ENCODE peak calls at places on chromosomes 3 and 15, in seven cellular contexts. One of them, this sample, is unnamed.

GRCh38 chr3:65953301-65953812 is 85.4 kb downstream of the MAGI1 start:
- DNase-seq in body of pancreas: peak; percentile 96
- DNase-seq in mesenchymal stem cell: no peak
- DNase-seq in A549: no peak
- DNase-seq in right cardiac atrium: peak; percentile 52
- DNase-seq in left ventricle myocardium inferior: no peak
- DNase-seq in GM23248: no peak
- DNase-seq in this sample: peak; percentile 91

GRCh38 chr15:66290518-66290917 is 2.9 kb upstream of the DIS3L start:
- DNase-seq in left ventricle myocardium inferior: no peak
- DNase-seq in body of pancreas: no peak
- DNase-seq in GM23248: no peak
- DNase-seq in mesenchymal stem cell: no peak
- DNase-seq in right cardiac atrium: no peak
- DNase-seq in A549: no peak
- DNase-seq in this sample: no peak

GRCh38 chr3:94787734-94788133 is 724.9 kb downstream of the NSUN3 start:
- DNase-seq in mesenchymal stem cell: no peak
- DNase-seq in A549: no peak
- DNase-seq in GM23248: no peak
- DNase-seq in right cardiac atrium: no peak
- DNase-seq in body of pancreas: no peak
- DNase-seq in left ventricle myocardium inferior: no peak
- DNase-seq in this sample: no peak

GRCh38 chr3:14949126-14949525 is 1.7 kb downstream of the NR2C2 start:
- DNase-seq in left ventricle myocardium inferior: no peak
- DNase-seq in GM23248: peak; percentile 40
- DNase-seq in right cardiac atrium: no peak
- DNase-seq in body of pancreas: no peak
- DNase-seq in mesenchymal stem cell: peak; percentile 14
- DNase-seq in A549: no peak
- DNase-seq in this sample: no peak

GRCh38 chr3:160981217-160981938 is 123.8 kb downstream of the B3GALNT1 start:
- DNase-seq in A549: no peak
- DNase-seq in mesenchymal stem cell: peak; percentile 73
- DNase-seq in right cardiac atrium: peak; percentile 16
- DNase-seq in body of pancreas: no peak
- DNase-seq in GM23248: no peak
- DNase-seq in left ventricle myocardium inferior: no peak
- DNase-seq in this sample: peak; percentile 44

GRCh38 chr3:86887876-86888275 is 103.1 kb downstream of the VGLL3 start:
- DNase-seq in right cardiac atrium: no peak
- DNase-seq in mesenchymal stem cell: no peak
- DNase-seq in body of pancreas: no peak
- DNase-seq in left ventricle myocardium inferior: no peak
- DNase-seq in A549: no peak
- DNase-seq in GM23248: no peak
- DNase-seq in this sample: no peak

GRCh38 chr15:41546846-41547786 is 3.1 kb upstream of the RPAP1 start:
- DNase-seq in mesenchymal stem cell: peak; percentile 67
- DNase-seq in left ventricle myocardium inferior: no peak
- DNase-seq in right cardiac atrium: no peak
- DNase-seq in body of pancreas: no peak
- DNase-seq in GM23248: peak; percentile 85
- DNase-seq in A549: peak; percentile 29
- DNase-seq in this sample: no peak

GRCh38 chr3:58731673-58732072 is 65.1 kb upstream of the FAM3D start:
- DNase-seq in body of pancreas: no peak
- DNase-seq in GM23248: no peak
- DNase-seq in A549: no peak
- DNase-seq in right cardiac atrium: no peak
- DNase-seq in mesenchymal stem cell: no peak
- DNase-seq in left ventricle myocardium inferior: no peak
- DNase-seq in this sample: no peak

GRCh38 chr15:45187894-45188830 is at the start of gene SHF:
- DNase-seq in left ventricle myocardium inferior: peak; percentile 65
- DNase-seq in A549: peak; percentile 18
- DNase-seq in body of pancreas: peak; percentile 64
- DNase-seq in mesenchymal stem cell: peak; percentile 43
- DNase-seq in right cardiac atrium: peak; percentile 92
- DNase-seq in GM23248: peak; percentile 48
- DNase-seq in this sample: no peak

GRCh38 chr3:183254816-183255730 is 2.0 kb downstream of the B3GNT5 start:
- DNase-seq in mesenchymal stem cell: peak; percentile 29
- DNase-seq in right cardiac atrium: no peak
- DNase-seq in A549: no peak
- DNase-seq in body of pancreas: peak; percentile 20
- DNase-seq in GM23248: no peak
- DNase-seq in left ventricle myocardium inferior: no peak
- DNase-seq in this sample: no peak

GRCh38 chr15:91246998-91247397 is 146.9 kb downstream of the SV2B start:
- DNase-seq in GM23248: no peak
- DNase-seq in mesenchymal stem cell: no peak
- DNase-seq in left ventricle myocardium inferior: no peak
- DNase-seq in A549: no peak
- DNase-seq in right cardiac atrium: no peak
- DNase-seq in body of pancreas: no peak
- DNase-seq in this sample: no peak

GRCh38 chr15:75921732-75922703 is 18.3 kb downstream of the FBXO22 start:
- DNase-seq in GM23248: peak; percentile 73
- DNase-seq in mesenchymal stem cell: peak; percentile 91
- DNase-seq in body of pancreas: peak; percentile 56
- DNase-seq in A549: peak; percentile 71
- DNase-seq in left ventricle myocardium inferior: no peak
- DNase-seq in right cardiac atrium: peak; percentile 42
- DNase-seq in this sample: peak; percentile 41

GRCh38 chr3:179321585-179322322 is 1.1 kb upstream of the ZNF639 start:
- DNase-seq in left ventricle myocardium inferior: no peak
- DNase-seq in GM23248: peak; percentile 78
- DNase-seq in mesenchymal stem cell: peak; percentile 65
- DNase-seq in A549: peak; percentile 48
- DNase-seq in body of pancreas: peak; percentile 18
- DNase-seq in right cardiac atrium: peak; percentile 61
- DNase-seq in this sample: no peak

GRCh38 chr15:90000175-90000923 is 775 bp upstream of the ZNF710 start:
- DNase-seq in right cardiac atrium: peak; percentile 79
- DNase-seq in mesenchymal stem cell: peak; percentile 50
- DNase-seq in A549: no peak
- DNase-seq in body of pancreas: peak; percentile 52
- DNase-seq in left ventricle myocardium inferior: no peak
- DNase-seq in GM23248: peak; percentile 66
- DNase-seq in this sample: no peak

GRCh38 chr3:147390589-147391569 is 15.5 kb downstream of the ZIC4 start:
- DNase-seq in body of pancreas: no peak
- DNase-seq in left ventricle myocardium inferior: no peak
- DNase-seq in right cardiac atrium: no peak
- DNase-seq in mesenchymal stem cell: no peak
- DNase-seq in GM23248: no peak
- DNase-seq in A549: no peak
- DNase-seq in this sample: no peak

GRCh38 chr15:55420171-55420871 is 12.0 kb downstream of the PIERCE2 start:
- DNase-seq in GM23248: no peak
- DNase-seq in A549: no peak
- DNase-seq in right cardiac atrium: no peak
- DNase-seq in left ventricle myocardium inferior: no peak
- DNase-seq in body of pancreas: no peak
- DNase-seq in mesenchymal stem cell: no peak
- DNase-seq in this sample: no peak

GRCh38 chr3:53045784-53046170 is at the start of gene SFMBT1:
- DNase-seq in right cardiac atrium: peak; percentile 89
- DNase-seq in left ventricle myocardium inferior: peak; percentile 70
- DNase-seq in body of pancreas: peak; percentile 77
- DNase-seq in mesenchymal stem cell: peak; percentile 62
- DNase-seq in A549: peak; percentile 67
- DNase-seq in GM23248: peak; percentile 75
- DNase-seq in this sample: peak; percentile 56

GRCh38 chr3:82055792-82056191 is 294.3 kb upstream of the GBE1 start:
- DNase-seq in body of pancreas: no peak
- DNase-seq in right cardiac atrium: no peak
- DNase-seq in mesenchymal stem cell: no peak
- DNase-seq in A549: peak; percentile 7
- DNase-seq in GM23248: peak; percentile 27
- DNase-seq in left ventricle myocardium inferior: no peak
- DNase-seq in this sample: no peak

GRCh38 chr3:102192575-102192974 is 242.2 kb upstream of the ZPLD1 start:
- DNase-seq in left ventricle myocardium inferior: no peak
- DNase-seq in body of pancreas: no peak
- DNase-seq in mesenchymal stem cell: no peak
- DNase-seq in GM23248: no peak
- DNase-seq in right cardiac atrium: no peak
- DNase-seq in A549: no peak
- DNase-seq in this sample: no peak

GRCh38 chr3:141776885-141777284 is 13.7 kb downstream of the GRK7 start:
- DNase-seq in left ventricle myocardium inferior: no peak
- DNase-seq in GM23248: no peak
- DNase-seq in A549: no peak
- DNase-seq in mesenchymal stem cell: no peak
- DNase-seq in body of pancreas: no peak
- DNase-seq in right cardiac atrium: peak; percentile 30
- DNase-seq in this sample: no peak

GRCh38 chr15:78007211-78007956 is 70.1 kb downstream of the TBC1D2B start:
- DNase-seq in mesenchymal stem cell: no peak
- DNase-seq in right cardiac atrium: no peak
- DNase-seq in GM23248: no peak
- DNase-seq in left ventricle myocardium inferior: no peak
- DNase-seq in body of pancreas: peak; percentile 76
- DNase-seq in A549: no peak
- DNase-seq in this sample: no peak
- H3K27ac ChIP-seq in mesenchymal stem cell: no peak overlapping the region
- H3K27ac ChIP-seq in right cardiac atrium: peak overlapping the region; percentile 40
- H3K27ac ChIP-seq in GM23248: peak overlapping the region; percentile 15
- H3K27ac ChIP-seq in left ventricle myocardium inferior: peak overlapping the region; percentile 50
- H3K27ac ChIP-seq in body of pancreas: peak overlapping the region; percentile 99
- H3K27ac ChIP-seq in A549: no peak overlapping the region
- H3K27ac ChIP-seq in this sample: no peak overlapping the region

GRCh38 chr3:43693594-43693993 is 2.9 kb downstream of the ABHD5 start:
- DNase-seq in mesenchymal stem cell: peak; percentile 65
- DNase-seq in body of pancreas: no peak
- DNase-seq in GM23248: peak; percentile 57
- DNase-seq in left ventricle myocardium inferior: no peak
- DNase-seq in right cardiac atrium: no peak
- DNase-seq in A549: no peak
- DNase-seq in this sample: no peak
- H3K4me3 ChIP-seq in mesenchymal stem cell: no peak overlapping the region
- H3K4me3 ChIP-seq in body of pancreas: no peak overlapping the region
- H3K4me3 ChIP-seq in GM23248: no peak overlapping the region
- H3K4me3 ChIP-seq in left ventricle myocardium inferior: no peak overlapping the region
- H3K4me3 ChIP-seq in right cardiac atrium: no peak overlapping the region
- H3K4me3 ChIP-seq in A549: no peak overlapping the region
- H3K4me3 ChIP-seq in this sample: no peak overlapping the region

GRCh38 chr3:12177131-12177530 is 18.4 kb upstream of the TIMP4 start:
- DNase-seq in right cardiac atrium: no peak
- DNase-seq in mesenchymal stem cell: no peak
- DNase-seq in body of pancreas: no peak
- DNase-seq in A549: no peak
- DNase-seq in GM23248: no peak
- DNase-seq in left ventricle myocardium inferior: no peak
- DNase-seq in this sample: no peak

GRCh38 chr3:12178091-12178820 is 19.5 kb upstream of the TIMP4 start:
- DNase-seq in GM23248: peak; percentile 66
- DNase-seq in left ventricle myocardium inferior: peak; percentile 57
- DNase-seq in mesenchymal stem cell: peak; percentile 72
- DNase-seq in right cardiac atrium: peak; percentile 85
- DNase-seq in A549: no peak
- DNase-seq in body of pancreas: peak; percentile 35
- DNase-seq in this sample: peak; percentile 38

GRCh38 chr3:12179441-12179840 is 20.7 kb upstream of the TIMP4 start:
- DNase-seq in A549: no peak
- DNase-seq in GM23248: no peak
- DNase-seq in body of pancreas: no peak
- DNase-seq in mesenchymal stem cell: no peak
- DNase-seq in left ventricle myocardium inferior: no peak
- DNase-seq in right cardiac atrium: no peak
- DNase-seq in this sample: no peak

GRCh38 chr3:12175137-12175593 is 16.5 kb upstream of the TIMP4 start:
- DNase-seq in mesenchymal stem cell: peak; percentile 26
- DNase-seq in A549: no peak
- DNase-seq in body of pancreas: no peak
- DNase-seq in right cardiac atrium: no peak
- DNase-seq in left ventricle myocardium inferior: no peak
- DNase-seq in GM23248: peak; percentile 74
- DNase-seq in this sample: no peak

DNA sequence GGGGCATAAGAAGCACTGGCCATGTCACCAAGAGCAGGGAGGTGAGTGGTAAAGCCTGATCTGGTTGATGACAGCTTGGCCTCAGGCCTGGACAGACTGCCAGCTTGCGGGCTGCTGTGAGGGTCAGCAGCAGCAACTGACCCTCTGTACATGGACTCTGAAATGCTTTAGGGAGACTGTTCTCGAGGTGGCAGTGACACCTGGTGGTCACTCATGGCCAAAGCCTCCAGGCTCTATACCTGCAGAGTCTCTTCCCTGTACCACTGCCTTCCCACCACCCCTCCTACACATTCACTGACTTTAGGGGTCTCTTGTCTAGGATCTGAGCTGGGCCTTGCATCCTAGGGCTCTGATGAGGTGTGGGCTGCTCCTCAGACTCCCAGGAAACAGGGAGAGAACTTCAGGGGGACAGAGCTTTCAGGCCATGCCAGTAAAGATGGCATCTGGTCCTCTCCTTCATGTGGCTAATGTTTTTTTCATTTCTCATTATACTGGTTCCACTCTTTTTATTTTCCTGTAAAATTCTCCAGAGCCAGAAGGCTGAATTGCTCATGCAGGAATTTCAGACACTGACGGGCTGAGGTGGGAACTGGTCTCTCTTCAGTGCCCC is 17.2 kb upstream of the TIMP4 start:
- DNase-seq in GM23248: peak; percentile 63
- DNase-seq in mesenchymal stem cell: peak; percentile 70
- DNase-seq in right cardiac atrium: peak; percentile 89
- DNase-seq in left ventricle myocardium inferior: peak; percentile 65
- DNase-seq in A549: peak; percentile 58
- DNase-seq in body of pancreas: peak; percentile 54
- DNase-seq in this sample: peak; percentile 63
- H3K27ac ChIP-seq in GM23248: no peak overlapping the region
- H3K27ac ChIP-seq in mesenchymal stem cell: no peak overlapping the region
- H3K27ac ChIP-seq in right cardiac atrium: no peak overlapping the region
- H3K27ac ChIP-seq in left ventricle myocardium inferior: no peak overlapping the region
- H3K27ac ChIP-seq in A549: peak overlapping the region; percentile 33
- H3K27ac ChIP-seq in body of pancreas: no peak overlapping the region
- H3K27ac ChIP-seq in this sample: no peak overlapping the region

DNA sequence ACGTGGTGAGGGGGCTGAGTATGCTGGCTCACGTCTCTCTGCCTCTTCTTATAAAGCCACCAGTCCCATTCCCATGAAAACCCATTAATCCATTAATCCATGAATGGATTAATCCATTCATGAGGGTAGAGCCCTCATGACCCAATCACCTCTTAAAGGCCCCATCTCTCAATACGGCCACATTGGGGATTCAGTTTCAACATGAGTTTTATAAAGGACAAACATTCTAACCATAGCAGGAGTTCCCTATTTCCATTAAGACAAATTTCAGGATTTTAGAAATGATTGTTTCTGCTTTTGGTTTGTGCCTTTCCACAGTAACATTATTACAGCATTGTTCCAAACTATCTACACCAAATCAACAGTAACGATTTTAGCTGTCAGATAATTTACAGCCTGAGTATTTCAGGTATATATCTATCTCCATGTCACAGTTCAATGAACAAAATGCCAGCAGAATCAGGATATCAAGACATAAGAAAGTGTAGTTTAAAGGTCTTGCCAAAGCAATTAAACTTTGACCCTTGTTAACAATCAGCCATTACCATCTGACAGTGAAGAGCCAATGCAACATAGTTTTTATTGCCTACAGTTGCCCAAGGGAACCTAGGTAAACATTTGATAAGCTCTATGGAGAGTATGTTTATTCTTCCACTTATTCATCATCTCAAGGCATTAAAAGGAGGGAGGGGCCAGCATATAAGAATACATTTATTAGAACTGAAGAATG is 3.8 kb downstream of the TSPAN3 start:
- DNase-seq in left ventricle myocardium inferior: no peak
- DNase-seq in GM23248: peak; percentile 27
- DNase-seq in A549: peak; percentile 85
- DNase-seq in body of pancreas: no peak
- DNase-seq in mesenchymal stem cell: peak; percentile 39
- DNase-seq in right cardiac atrium: no peak
- DNase-seq in this sample: no peak
- H3K4me3 ChIP-seq in left ventricle myocardium inferior: no peak overlapping the region
- H3K4me3 ChIP-seq in GM23248: no peak overlapping the region
- H3K4me3 ChIP-seq in A549: no peak overlapping the region
- H3K4me3 ChIP-seq in body of pancreas: no peak overlapping the region
- H3K4me3 ChIP-seq in mesenchymal stem cell: no peak overlapping the region
- H3K4me3 ChIP-seq in right cardiac atrium: no peak overlapping the region
- H3K4me3 ChIP-seq in this sample: no peak overlapping the region

This sample was measured in lung.